ENCODE peak calls at places on chromosomes 11 and 22, in four cellular contexts. N is HCT116; D is neuronal stem cell; R is CD8-positive, alpha-beta T cell. Z is an unnamed sample.

GRCh38 chr11:111586305-111586915 is 15.8 kb upstream of the SIK2 start:
- DNase-seq in N (peak; percentile 55), D (no peak), R (peak; percentile 15), Z (peak; percentile 52)

GRCh38 chr22:38177926-38178604 is 3.6 kb downstream of the PLA2G6 start:
- DNase-seq in N (peak; percentile 82), D (peak; percentile 32), R (no peak), Z (no peak)

GRCh38 chr22:25334091-25334490 is 114.7 kb downstream of the CRYBB2 start:
- DNase-seq in N (peak; percentile 36), D (peak; percentile 48), R (peak; percentile 7), Z (no peak)

GRCh38 chr11:44949160-44950035 is 1.3 kb downstream of the TP53I11 start:
- DNase-seq in N (no peak), D (peak; percentile 76), R (no peak), Z (peak; percentile 19)

GRCh38 chr11:69039501-69039900 is 9.2 kb upstream of the TPCN2 start:
- DNase-seq in N (no peak), D (no peak), R (no peak), Z (no peak)

GRCh38 chr11:57430946-57431345 is 4.0 kb upstream of the SLC43A3 start:
- DNase-seq in N (no peak), D (no peak), R (no peak), Z (no peak)

GRCh38 chr11:131580466-131580865 is 210.1 kb downstream of the NTM start:
- DNase-seq in N (no peak), D (no peak), R (no peak), Z (no peak)

GRCh38 chr11:45538939-45539338 is 126.5 kb downstream of the CHST1 start:
- DNase-seq in N (no peak), D (no peak), R (no peak), Z (no peak)

GRCh38 chr11:1228921-1229451 is 6.1 kb downstream of the MUC5B start:
- DNase-seq in N (no peak), D (no peak), R (no peak), Z (no peak)

GRCh38 chr22:19629720-19630419 is 84.4 kb upstream of the SEPTIN5 start:
- DNase-seq in N (peak; percentile 68), D (peak; percentile 82), R (peak; percentile 81), Z (peak; percentile 86)

GRCh38 chr11:1231396-1232327 is 8.8 kb downstream of the MUC5B start:
- DNase-seq in N (no peak), D (no peak), R (no peak), Z (no peak)

GRCh38 chr11:82750643-82751139 is 17.0 kb upstream of the FAM181B start:
- DNase-seq in N (no peak), D (peak; percentile 65), R (no peak), Z (peak; percentile 63)

GRCh38 chr11:112410325-112410724 is 149.7 kb upstream of the PLET1 start:
- DNase-seq in N (no peak), D (no peak), R (no peak), Z (no peak)

GRCh38 chr11:71452354-71453020 is 516 bp upstream of the NADSYN1 start:
- DNase-seq in N (no peak), D (no peak), R (peak; percentile 52), Z (peak; percentile 76)

GRCh38 chr11:111976614-111977140 is 39.5 kb downstream of the DIXDC1 start:
- DNase-seq in N (no peak), D (peak; percentile 31), R (no peak), Z (no peak)

GRCh38 chr22:50584106-50585096 is 1.8 kb upstream of the CHKB start:
- DNase-seq in N (no peak), D (no peak), R (no peak), Z (no peak)

GRCh38 chr11:46948378-46949131 is 12.0 kb downstream of the CSTPP1 start:
- DNase-seq in N (no peak), D (no peak), R (no peak), Z (no peak)

GRCh38 chr22:47341464-47341863 is 579.0 kb downstream of the TBC1D22A start:
- DNase-seq in N (no peak), D (no peak), R (no peak), Z (no peak)
- H3K9me3 ChIP-seq in N (no peaks in the 10 kb centered on the region), D (peaks cover 49% of the 10 kb centered on the region), R (no peaks in the 10 kb centered on the region), Z (no peaks in the 10 kb centered on the region)

GRCh38 chr22:43133401-43133800 is 9.8 kb downstream of the MCAT start:
- DNase-seq in N (no peak), D (no peak), R (no peak), Z (no peak)
- H3K27ac ChIP-seq in N (no peak overlapping the region), D (no peak overlapping the region), R (no peak overlapping the region), Z (no peak overlapping the region)

GRCh38 chr11:96237759-96238158 is 105.2 kb downstream of the MAML2 start:
- DNase-seq in N (no peak), D (no peak), R (no peak), Z (no peak)
- H3K4me1 ChIP-seq in N (peaks cover 9% of the 10 kb centered on the region), D (peaks cover 20% of the 10 kb centered on the region), R (peaks cover 48% of the 10 kb centered on the region), Z (peaks cover 64% of the 10 kb centered on the region)

GRCh38 chr11:133825666-133826065 is 19.6 kb downstream of the SPATA19 start:
- DNase-seq in N (no peak), D (no peak), R (no peak), Z (no peak)

GRCh38 chr11:133828861-133829260 is 16.5 kb downstream of the SPATA19 start:
- DNase-seq in N (no peak), D (no peak), R (no peak), Z (no peak)

GRCh38 chr11:133829566-133829965 is 15.7 kb downstream of the SPATA19 start:
- DNase-seq in N (no peak), D (no peak), R (no peak), Z (no peak)

GRCh38 chr11:133825156-133825555 is 20.2 kb downstream of the SPATA19 start:
- DNase-seq in N (no peak), D (no peak), R (no peak), Z (no peak)

DNA sequence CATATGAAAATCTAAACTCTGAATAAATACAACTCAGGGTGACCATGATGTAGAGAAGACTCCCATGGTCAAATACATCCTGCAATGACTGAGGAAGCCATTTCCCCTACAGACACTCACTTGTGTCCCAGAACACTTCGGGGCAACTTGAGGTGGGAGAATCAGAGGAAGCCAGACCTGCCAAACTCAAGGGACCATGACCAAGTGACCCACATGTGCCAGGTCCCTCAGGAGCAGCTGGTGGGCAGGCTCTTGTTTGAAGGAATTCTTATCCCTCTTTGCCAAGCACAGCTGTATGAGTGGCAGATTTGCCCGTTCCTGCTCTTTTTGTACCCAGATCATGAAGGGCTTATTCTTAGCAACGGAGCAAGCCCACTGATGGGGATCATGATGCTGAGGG is 17.8 kb downstream of the SPATA19 start:
- DNase-seq in N (no peak), D (no peak), R (no peak), Z (no peak)
- H3K9me3 ChIP-seq in N (no peaks in the 10 kb centered on the region), D (no peaks in the 10 kb centered on the region), R (no peaks in the 10 kb centered on the region), Z (no peaks in the 10 kb centered on the region)

DNA sequence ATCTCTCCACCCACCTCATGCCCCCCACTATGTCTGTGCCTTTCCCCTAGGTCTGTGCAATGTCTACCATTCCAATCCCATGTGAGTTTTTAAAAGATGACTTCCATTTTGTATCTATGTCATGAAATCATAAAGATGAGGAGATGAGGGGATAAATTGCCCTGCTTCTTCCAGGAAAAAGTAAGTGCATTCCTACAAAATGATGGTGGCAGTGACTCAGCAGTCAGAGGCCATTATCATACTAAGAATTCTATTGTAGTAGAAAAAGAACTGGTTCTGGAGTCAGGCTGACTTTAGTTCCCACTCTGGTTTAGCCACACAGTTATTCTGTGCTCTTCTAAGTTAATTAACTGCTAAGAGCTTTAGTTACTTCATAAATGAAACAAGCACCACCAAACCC is 89.6 kb upstream of the API5 start:
- DNase-seq in N (no peak), D (no peak), R (no peak), Z (no peak)
- H3K27ac ChIP-seq in N (no peak overlapping the region), D (no peak overlapping the region), R (no peak overlapping the region), Z (no peak overlapping the region)

GRCh38 chr11:14346303-14346702 is 12.7 kb downstream of the RRAS2 start:
- DNase-seq in N (no peak), D (no peak), R (no peak), Z (no peak)
- H3K4me1 ChIP-seq in N (no peaks in the 10 kb centered on the region), D (no peaks in the 10 kb centered on the region), R (no peaks in the 10 kb centered on the region), Z (peaks cover 9% of the 10 kb centered on the region)

GRCh38 chr22:23363683-23364082 is 183.4 kb downstream of the BCR start:
- DNase-seq in N (no peak), D (no peak), R (no peak), Z (no peak)

GRCh38 chr22:23369054-23369685 is 188.9 kb downstream of the BCR start:
- DNase-seq in N (no peak), D (no peak), R (no peak), Z (no peak)

GRCh38 chr22:23364389-23364788 is 184.1 kb downstream of the BCR start:
- DNase-seq in N (no peak), D (no peak), R (no peak), Z (no peak)

GRCh38 chr22:23365961-23366360 is 185.7 kb downstream of the BCR start:
- DNase-seq in N (no peak), D (no peak), R (no peak), Z (no peak)

DNA sequence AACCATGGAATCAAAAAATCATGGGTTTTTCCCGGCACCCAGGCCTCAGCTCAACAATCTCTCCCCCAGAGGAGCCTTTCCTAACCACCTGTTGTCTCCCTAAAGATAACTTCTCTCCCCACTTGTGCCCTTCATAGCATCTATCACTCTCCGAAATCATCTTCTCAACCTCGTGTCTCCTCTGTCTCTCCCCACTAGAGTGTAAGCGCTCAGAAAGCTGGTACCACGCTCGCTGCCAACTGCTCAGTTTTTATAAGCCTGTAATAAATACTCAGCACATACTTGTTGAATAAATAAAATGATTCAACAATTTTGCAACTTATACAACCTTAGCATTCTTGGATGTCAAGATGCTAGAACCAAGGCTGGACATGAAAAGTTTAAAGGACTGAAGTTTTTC is 185.2 kb downstream of the BCR start:
- DNase-seq in N (no peak), D (no peak), R (no peak), Z (no peak)
- H3K9me3 ChIP-seq in N (no peaks in the 10 kb centered on the region), D (no peaks in the 10 kb centered on the region), R (no peaks in the 10 kb centered on the region), Z (no peaks in the 10 kb centered on the region)

GRCh38 chr11:76716268-76716667 is 45.7 kb upstream of the LRRC32 start:
- DNase-seq in N (no peak), D (no peak), R (no peak), Z (no peak)
- H3K27ac ChIP-seq in N (no peak overlapping the region), D (no peak overlapping the region), R (no peak overlapping the region), Z (no peak overlapping the region)

DNA sequence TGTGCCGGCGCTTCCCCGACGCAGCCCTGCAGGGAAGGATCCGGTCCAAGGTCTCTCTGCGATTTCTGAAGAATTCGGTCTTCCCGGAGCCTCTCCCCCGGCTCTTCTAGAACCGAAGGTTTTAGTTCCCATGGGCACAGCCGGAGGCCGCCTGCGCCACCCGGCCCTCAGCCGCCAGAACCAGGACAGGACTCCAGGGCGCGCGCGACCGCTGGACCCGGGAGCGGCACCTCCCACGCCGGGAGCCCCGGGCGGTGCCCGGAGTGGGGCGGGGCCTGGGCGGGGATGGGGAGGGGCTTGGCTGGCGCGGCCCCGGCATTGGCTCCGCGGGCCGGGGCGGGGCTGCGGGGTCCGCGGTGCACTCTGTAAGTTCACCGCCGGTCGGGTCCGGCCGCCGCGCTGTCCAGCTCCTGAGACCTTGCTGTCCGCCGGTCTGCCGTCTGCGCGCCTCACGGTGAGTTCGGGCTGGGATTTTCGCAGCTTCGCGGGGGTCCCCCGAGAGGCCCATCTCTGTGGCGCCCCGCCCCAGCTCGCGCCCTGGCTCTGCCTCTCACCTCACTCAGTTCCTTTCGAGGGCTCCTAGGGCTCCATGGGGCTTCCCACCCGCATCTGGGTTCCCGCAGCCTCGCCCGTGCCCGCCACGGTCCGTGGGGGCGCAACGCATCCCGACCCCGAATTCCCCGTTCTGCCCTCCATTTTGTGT is at the start of gene CDC42EP2:
- DNase-seq in N (peak; percentile 44), D (peak; percentile 85), R (peak; percentile 74), Z (peak; percentile 51)
- H3K4me1 ChIP-seq in N (peaks cover 61% of the 10 kb centered on the region), D (peaks cover 30% of the 10 kb centered on the region), R (peaks cover 15% of the 10 kb centered on the region), Z (peaks cover 11% of the 10 kb centered on the region)